ENCODE peak calls at places on chromosomes 11 and 22, in four cellular contexts. O is HCT116, T is K562, B is GM12878. K is an unnamed sample.

GRCh38 chr11:122101625-122102291 is 14.3 kb downstream of the BLID start:
- DNase-seq in O (no peak), T (no peak), B (no peak), K (no peak)

GRCh38 chr11:68150029-68150428 is 28.8 kb upstream of the CHKA start:
- DNase-seq in B (no peak), O (no peak), T (peak), K (no peak)

GRCh38 chr11:78605296-78605695 is 30.6 kb upstream of the NARS2 start:
- DNase-seq in B (no peak), T (no peak), O (no peak), K (no peak)

GRCh38 chr11:20821046-20821445 is 151.7 kb downstream of the NELL1 start:
- DNase-seq in B (no peak), O (no peak), T (no peak), K (no peak)

GRCh38 chr11:84722583-84723108 is 904.5 kb downstream of the DLG2 start:
- DNase-seq in T (no peak), B (no peak), O (no peak), K (no peak)

GRCh38 chr22:49724030-49724892 is 103.4 kb downstream of the BRD1 start:
- DNase-seq in O (no peak), T (peak), B (no peak), K (no peak)

GRCh38 chr11:61004841-61005240 is 33.4 kb downstream of the CD6 start:
- DNase-seq in B (no peak), O (no peak), T (no peak), K (no peak)

GRCh38 chr22:25748140-25748539 is 6.2 kb downstream of the MYO18B start:
- DNase-seq in O (no peak), B (no peak), T (no peak), K (no peak)

GRCh38 chr11:123461164-123461563 is 31.1 kb downstream of the GRAMD1B start:
- DNase-seq in O (no peak), T (no peak), B (no peak), K (no peak)

GRCh38 chr11:96309643-96310017 is 33.4 kb downstream of the MAML2 start:
- DNase-seq in O (no peak), B (no peak), T (peak), K (no peak)

GRCh38 chr11:96313163-96313562 is 29.8 kb downstream of the MAML2 start:
- DNase-seq in B (no peak), T (no peak), O (no peak), K (no peak)

GRCh38 chr11:96309001-96309642 is 33.9 kb downstream of the MAML2 start:
- DNase-seq in T (no peak), B (no peak), O (no peak), K (no peak)

GRCh38 chr11:96310236-96310635 is 32.8 kb downstream of the MAML2 start:
- DNase-seq in O (no peak), B (no peak), T (no peak), K (no peak)

GRCh38 chr11:96311120-96311568 is 31.9 kb downstream of the MAML2 start:
- DNase-seq in B (no peak), T (no peak), O (no peak), K (no peak)
- TF ChIP-seq POLR2AphosphoS5 in B (no peak), T (no peak), O (no peak), K (no peak)

GRCh38 chr11:119222308-119222707 is 16.2 kb downstream of the CBL start:
- DNase-seq in T (no peak), B (no peak), O (no peak), K (no peak)

GRCh38 chr11:119222891-119223290 is 16.8 kb downstream of the CBL start:
- DNase-seq in T (no peak), O (no peak), B (no peak), K (no peak)

GRCh38 chr11:119223856-119224255 is 17.7 kb downstream of the CBL start:
- DNase-seq in T (no peak), O (no peak), B (no peak), K (no peak)

DNA sequence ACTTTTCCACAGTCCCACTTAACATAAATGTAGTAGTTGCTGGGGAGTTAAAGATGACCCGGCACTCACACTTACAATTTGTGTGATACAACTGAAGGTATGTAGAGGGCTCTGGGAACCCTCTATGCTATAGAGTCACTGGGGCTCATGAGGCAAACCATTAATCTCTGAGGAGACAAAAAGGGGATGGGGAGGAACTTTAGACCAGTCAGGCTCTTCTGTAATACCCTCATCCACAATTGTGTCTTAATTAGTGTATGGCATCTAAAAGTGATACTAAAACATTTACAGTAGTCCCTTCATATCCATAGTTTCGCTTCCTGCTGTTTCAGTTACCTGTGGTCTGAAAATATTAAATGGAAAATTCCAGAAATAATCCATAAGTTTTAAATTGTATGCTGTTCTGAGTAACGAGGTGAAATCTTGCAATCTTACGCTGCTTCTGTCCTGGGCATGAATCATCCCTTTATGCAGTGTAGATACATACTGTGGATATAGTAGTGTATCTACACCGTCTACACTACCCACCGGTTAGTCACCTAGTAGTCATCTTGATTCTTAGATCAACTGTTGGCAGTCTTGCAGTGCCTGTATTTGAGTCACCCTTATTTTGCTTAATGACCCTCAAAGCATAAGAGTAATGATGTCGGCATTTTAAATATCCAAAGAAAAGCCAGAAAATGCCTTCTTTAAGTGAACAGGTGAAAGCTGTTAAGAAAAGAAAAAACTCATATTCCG is 12.2 kb downstream of the CBL start:
- DNase-seq in B (no peak), O (peak), T (peak), K (peak)
- TF ChIP-seq SIN3A in B (no peak), O (peak), T (no peak), K (no peak)

DNA sequence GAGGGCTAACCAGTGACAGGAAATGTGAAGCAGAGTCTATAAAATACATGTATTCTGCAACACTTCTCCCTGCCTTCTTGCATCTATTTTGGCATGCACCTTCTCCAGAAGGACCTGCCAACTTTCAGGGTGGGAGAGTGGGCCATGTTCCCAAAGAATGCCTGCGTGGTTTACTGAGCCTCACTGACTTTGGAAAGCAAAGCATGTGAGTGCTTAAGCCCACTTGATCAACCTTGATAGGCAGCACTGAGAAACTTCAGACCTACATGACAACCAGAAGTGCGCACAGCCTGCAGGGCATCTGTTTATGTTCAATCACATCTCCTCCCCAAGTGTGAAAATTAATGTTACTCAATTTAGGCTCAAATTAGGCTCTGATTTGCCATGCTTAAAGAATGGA is 69.2 kb downstream of the AMOTL1 start:
- DNase-seq in O (no peak), T (no peak), B (no peak), K (no peak)
- TF ChIP-seq POLR2AphosphoS5 in O (no peak), T (no peak), B (no peak), K (no peak)

DNA sequence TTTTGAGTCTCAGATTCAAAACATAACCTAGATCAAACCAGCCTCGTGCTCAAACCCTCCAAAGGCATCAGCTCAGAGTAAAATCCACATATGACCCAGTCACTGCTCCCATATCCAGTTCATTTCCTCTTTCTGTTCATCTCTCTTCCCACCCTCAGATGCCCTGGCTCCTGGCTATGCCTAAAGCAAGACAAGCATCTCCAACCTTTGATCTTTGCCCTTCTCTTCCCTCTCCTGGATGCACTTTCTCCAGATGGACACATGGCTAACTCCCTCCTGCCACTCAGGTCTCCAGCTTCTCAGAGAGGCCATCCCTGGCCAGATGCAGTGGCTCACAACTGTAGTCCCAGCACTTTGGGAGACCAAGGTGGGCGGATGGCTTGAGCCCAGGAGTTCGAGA is 14.3 kb upstream of the CREB3L1 start:
- DNase-seq in O (no peak), T (no peak), B (no peak), K (no peak)
- TF ChIP-seq SIN3A in O (no peak), T (no peak), B (no peak), K (no peak)

GRCh38 chr22:41380993-41381328 is 781 bp upstream of the TEF start:
- DNase-seq in B (no peak), O (peak), T (peak), K (no peak)

GRCh38 chr22:41382610-41383009 is 868 bp downstream of the TEF start:
- DNase-seq in O (no peak), B (no peak), T (no peak), K (no peak)

GRCh38 chr22:41382098-41382578 is 396 bp downstream of the TEF start:
- DNase-seq in O (no peak), B (no peak), T (peak), K (no peak)

GRCh38 chr22:41383085-41383484 is 1.3 kb downstream of the TEF start:
- DNase-seq in O (no peak), B (no peak), T (no peak), K (no peak)

DNA sequence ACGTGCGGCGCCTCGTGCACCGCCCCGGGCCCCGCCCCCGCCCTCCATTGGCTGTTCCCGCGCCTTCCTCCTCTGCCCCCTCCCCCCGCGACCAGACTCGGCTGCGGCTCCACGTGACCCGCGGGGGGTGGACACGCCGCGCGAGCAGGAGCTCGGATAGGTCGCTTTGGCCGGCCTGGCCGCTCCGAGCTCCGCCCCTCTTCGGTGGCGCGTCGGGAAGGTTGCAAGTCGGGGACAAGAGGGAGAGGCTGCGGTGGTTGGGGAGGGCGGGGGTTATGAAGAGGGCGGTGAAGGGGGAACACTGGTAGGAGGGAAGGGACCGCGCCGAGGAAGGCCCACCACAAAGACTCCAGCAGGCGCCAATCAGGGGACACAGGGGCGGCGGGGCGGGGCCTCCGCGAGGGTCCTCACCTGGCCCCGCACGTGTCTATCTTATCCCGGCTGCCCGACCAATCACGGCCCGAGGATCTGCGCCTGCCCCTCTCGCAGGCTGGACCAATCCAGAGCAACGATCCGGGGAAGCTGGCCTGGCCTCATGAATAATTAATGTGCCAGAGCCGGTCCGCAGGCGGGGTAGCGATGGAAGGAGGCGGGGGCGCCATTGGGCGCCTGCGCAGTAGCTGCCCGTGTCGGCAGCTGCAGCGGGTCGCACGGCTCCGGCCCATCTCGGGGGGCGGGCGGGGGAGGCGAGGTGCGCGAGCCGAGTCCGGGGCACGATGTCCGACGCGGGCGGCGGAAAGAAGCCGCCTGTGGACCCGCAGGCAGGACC is at the start of gene TEF:
- DNase-seq in B (peak), O (peak), T (peak), K (peak)
- TF ChIP-seq POLR2AphosphoS5 in B (no peak), O (no peak), T (no peak), K (no peak)

K was measured in Panc1.